ENCODE peak calls at places on chromosomes 4 and X, in six cellular contexts. E is breast epithelium; V is CD8-positive, alpha-beta T cell; W is foreskin fibroblast; H is IMR-90; O is brain microvascular endothelial cell. G is an unnamed sample.

GRCh38 chr4:82403725-82404124 is 26.5 kb downstream of the HNRNPDL start:
- DNase-seq in E (no peak), V (no peak), W (no peak), H (no peak), O (no peak), G (no peak)

GRCh38 chrX:153578200-153578835 is 20.6 kb downstream of the CCNQ start:
- DNase-seq in E (no peak), V (no peak), W (no peak), H (no peak), O (no peak), G (no peak)

GRCh38 chr4:107122736-107123135 is 86.6 kb upstream of the DKK2 start:
- DNase-seq in E (no peak), V (no peak), W (no peak), H (no peak), O (no peak), G (no peak)

GRCh38 chr4:150582881-150583286 is 933 bp downstream of the MAB21L2 start:
- DNase-seq in E (no peak), V (no peak), W (no peak), H (peak), O (peak), G (no peak)

GRCh38 chr4:185399466-185399865 is 2.8 kb downstream of the ANKRD37 start:
- DNase-seq in E (no peak), V (no peak), W (no peak), H (no peak), O (no peak), G (no peak)

GRCh38 chrX:10636337-10636736 is 16.0 kb upstream of the MID1 start:
- DNase-seq in E (no peak), V (no peak), W (peak), H (peak), O (peak), G (no peak)

GRCh38 chr4:129545599-129546278 is 449.8 kb downstream of the C4orf33 start:
- DNase-seq in E (peak), V (no peak), W (no peak), H (no peak), O (peak), G (no peak)

GRCh38 chrX:106363214-106363613 is 195.1 kb downstream of the PWWP3B start:
- DNase-seq in E (no peak), V (no peak), W (no peak), H (no peak), O (no peak), G (no peak)

GRCh38 chr4:2105559-2105958 is 46.4 kb downstream of the NAT8L start:
- DNase-seq in E (no peak), V (no peak), W (peak), H (peak), O (peak), G (no peak)

GRCh38 chr4:33739886-33740285 is 2504.4 kb downstream of the ARAP2 start:
- DNase-seq in E (no peak), V (no peak), W (no peak), H (no peak), O (no peak), G (no peak)

GRCh38 chrX:56068274-56068758 is 163.8 kb upstream of the KLF8 start:
- DNase-seq in E (no peak), V (no peak), W (no peak), H (no peak), O (no peak), G (no peak)

GRCh38 chr4:99447079-99447478 is 11.9 kb upstream of the ADH7 start:
- DNase-seq in E (no peak), V (no peak), W (peak), H (peak), O (peak), G (peak)

GRCh38 chrX:8730812-8731578 is 942 bp downstream of the ANOS1 start:
- DNase-seq in E (no peak), V (no peak), W (peak), H (no peak), O (no peak), G (no peak)

GRCh38 chr4:133160853-133161252 is 11.8 kb downstream of the PCDH10 start:
- DNase-seq in E (no peak), V (no peak), W (no peak), H (no peak), O (no peak), G (no peak)

GRCh38 chrX:41382699-41383645 is 49.0 kb downstream of the DDX3X start:
- DNase-seq in E (no peak), V (no peak), W (peak), H (peak), O (peak), G (no peak)

GRCh38 chr4:185524888-185525863 is 10.1 kb downstream of the PDLIM3 start:
- DNase-seq in E (no peak), V (no peak), W (no peak), H (peak), O (no peak), G (no peak)

DNA sequence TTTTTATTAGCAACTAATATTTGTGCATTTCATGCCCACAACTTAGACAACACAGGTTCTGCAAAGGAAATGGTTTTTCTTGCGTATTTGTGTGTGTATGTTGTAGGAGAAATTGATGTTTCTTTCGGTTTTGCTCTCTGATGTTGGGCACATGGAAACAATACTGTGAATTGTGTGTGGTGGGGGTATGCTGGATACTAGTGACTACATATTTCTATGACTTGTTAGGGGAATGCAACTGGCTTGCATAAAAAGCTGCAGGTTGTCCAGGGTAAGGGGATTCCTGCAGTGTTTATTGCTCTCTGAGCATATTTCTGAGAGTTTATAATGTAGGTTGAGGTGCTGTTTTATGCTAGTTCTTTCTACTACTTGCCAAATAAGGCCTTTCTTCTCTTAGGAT is 11.6 kb downstream of the DLG3 start:
- DNase-seq in E (no peak), V (no peak), W (no peak), H (no peak), O (no peak), G (no peak)
- H3K4me3 ChIP-seq in E (peak), V (peak), W (peak), H (peak), O (no peak), G (peak)

DNA sequence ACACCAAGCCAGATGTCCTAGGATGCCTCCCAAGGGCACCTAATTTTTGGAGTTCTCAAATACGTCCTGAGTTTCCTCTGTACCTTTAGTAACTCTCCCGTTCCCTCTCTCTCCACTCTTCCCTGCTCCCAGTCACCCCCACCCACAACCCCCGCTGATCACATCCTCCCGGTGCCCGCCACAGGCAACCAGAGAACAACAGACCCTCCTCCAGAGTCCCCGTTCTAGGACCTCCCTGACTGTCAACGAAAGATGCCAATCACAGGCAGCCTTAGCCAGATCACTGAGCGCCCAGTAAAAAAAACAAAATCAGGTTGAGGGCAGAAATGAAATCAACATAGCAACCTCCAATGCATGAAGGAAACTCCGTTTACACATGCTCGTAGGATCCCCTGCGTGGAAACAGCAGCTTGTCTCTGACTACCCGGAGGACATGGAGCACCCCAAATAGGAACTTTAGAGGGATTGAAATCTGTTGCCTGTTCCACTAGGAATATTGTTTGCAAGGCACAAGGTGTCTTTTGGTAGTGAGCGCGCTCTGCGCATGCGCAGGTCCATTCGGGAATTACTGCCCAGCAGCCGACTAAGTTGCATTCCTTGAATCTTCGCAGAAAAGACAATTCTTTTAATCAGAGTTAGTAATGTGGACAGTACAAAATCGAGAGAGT is at the start of gene GABRB1:
- DNase-seq in E (no peak), V (peak), W (peak), H (peak), O (peak), G (peak)
- H3K4me3 ChIP-seq in E (peak), V (peak), W (peak), H (peak), O (peak), G (peak)

DNA sequence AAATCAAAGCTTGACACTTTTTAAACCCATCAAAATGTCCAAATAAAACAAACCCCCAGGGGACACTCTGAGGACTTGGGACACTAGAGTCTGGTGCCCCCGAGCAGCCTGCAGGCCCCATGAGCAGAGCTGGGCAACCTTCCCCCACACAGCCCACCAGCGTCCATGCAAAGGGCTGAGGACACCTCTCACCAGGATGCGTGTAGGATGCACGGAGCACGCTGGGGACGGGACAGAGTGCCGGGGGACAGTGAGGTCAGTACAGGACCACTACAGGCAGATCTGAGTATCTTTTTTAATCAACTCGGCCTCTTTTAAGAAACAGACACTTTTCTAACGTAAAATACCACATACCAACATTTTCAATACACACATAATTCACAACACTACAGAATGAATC is 6.9 kb downstream of the GAK start:
- DNase-seq in E (no peak), V (no peak), W (no peak), H (no peak), O (no peak), G (no peak)
- H3K4me3 ChIP-seq in E (no peak), V (no peak), W (no peak), H (no peak), O (no peak), G (no peak)

DNA sequence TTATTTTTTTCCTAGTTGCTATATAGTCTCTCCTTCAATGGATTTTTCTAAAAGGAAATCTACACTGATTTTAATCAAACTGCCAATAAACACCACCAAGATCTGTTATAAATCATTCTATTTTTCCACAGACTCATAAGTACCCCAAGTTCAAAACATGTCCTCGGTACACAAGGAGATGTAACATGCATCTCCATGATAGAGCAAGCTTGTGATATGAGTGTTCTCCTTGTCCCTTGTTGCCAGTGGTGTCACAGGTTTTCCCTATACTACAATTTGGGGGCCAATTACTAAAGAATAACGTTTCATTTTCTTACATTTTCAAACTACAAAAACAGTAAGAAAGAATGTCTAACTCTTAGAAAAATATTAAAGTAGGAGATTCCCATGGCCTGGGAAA is 491 bp downstream of the ARHGEF6 start:
- DNase-seq in E (no peak), V (no peak), W (no peak), H (no peak), O (no peak), G (no peak)
- H3K4me3 ChIP-seq in E (peak), V (peak), W (peak), H (no peak), O (no peak), G (no peak)

DNA sequence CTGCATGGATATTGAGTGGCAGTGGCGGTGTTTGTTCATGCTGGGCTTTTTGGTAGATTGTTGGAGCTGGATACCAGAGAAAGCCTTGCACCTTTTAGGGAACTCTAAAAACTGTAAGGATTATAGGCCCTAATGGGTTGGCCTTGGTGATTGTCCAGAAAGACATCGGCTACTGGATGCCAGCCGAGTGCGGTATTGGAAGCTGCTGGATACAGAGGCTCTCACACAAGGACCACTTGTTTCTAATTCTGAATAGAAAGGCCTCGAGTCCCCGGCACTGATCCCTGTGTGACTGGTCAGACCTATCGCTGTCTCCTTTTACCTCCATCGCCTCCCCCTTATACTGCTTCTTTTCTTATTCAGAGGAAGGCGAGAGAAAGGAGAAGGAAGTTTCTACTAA is 27.3 kb upstream of the SCOC start:
- DNase-seq in E (no peak), V (no peak), W (no peak), H (no peak), O (no peak), G (no peak)
- H3K4me3 ChIP-seq in E (no peak), V (no peak), W (no peak), H (no peak), O (no peak), G (no peak)

G was measured in kidney epithelial cell.